ENCODE peak calls at places on chromosome 4, in six cellular contexts. W is transverse colon, O is H9, X is A549, Z is cardiac fibroblast, M is PC-9. U is an unnamed sample.

GRCh38 chr4:81635128-81635527 is 163.4 kb upstream of the RASGEF1B start:
- DNase-seq in O (no peak), Z (no peak), X (no peak), W (no peak), M (no peak), U (no peak)

GRCh38 chr4:36758312-36758690 is 476.9 kb downstream of the DTHD1 start:
- DNase-seq in X (no peak), O (no peak), M (no peak), Z (no peak), W (no peak), U (no peak)

GRCh38 chr4:90080116-90080515 is 47.1 kb upstream of the CCSER1 start:
- DNase-seq in X (no peak), Z (no peak), M (no peak), O (no peak), W (no peak), U (no peak)

GRCh38 chr4:78227411-78228057 is 170.4 kb downstream of the FRAS1 start:
- DNase-seq in O (no peak), M (no peak), Z (no peak), X (no peak), W (no peak), U (no peak)

GRCh38 chr4:123114915-123115756 is 192.7 kb upstream of the NUDT6 start:
- DNase-seq in W (no peak), Z (no peak), O (peak; percentile 63), M (no peak), X (no peak), U (no peak)

GRCh38 chr4:54098375-54098774 is 1.6 kb upstream of the GSX2 start:
- DNase-seq in Z (no peak), M (no peak), O (no peak), W (no peak), X (no peak), U (no peak)

GRCh38 chr4:10625130-10625529 is 59.4 kb downstream of the CLNK start:
- DNase-seq in X (no peak), O (no peak), M (no peak), Z (no peak), W (no peak), U (no peak)

GRCh38 chr4:153223935-153224334 is 19.7 kb downstream of the TRIM2 start:
- DNase-seq in M (peak; percentile 65), W (no peak), Z (peak; percentile 38), X (no peak), O (no peak), U (no peak)

GRCh38 chr4:93480452-93480851 is 348.1 kb upstream of the ATOH1 start:
- DNase-seq in M (no peak), O (no peak), Z (no peak), W (no peak), X (no peak), U (no peak)

GRCh38 chr4:168484626-168485025 is 4.3 kb upstream of the DDX60L start:
- DNase-seq in Z (peak; percentile 71), O (no peak), M (peak; percentile 32), W (no peak), X (no peak), U (no peak)

DNA sequence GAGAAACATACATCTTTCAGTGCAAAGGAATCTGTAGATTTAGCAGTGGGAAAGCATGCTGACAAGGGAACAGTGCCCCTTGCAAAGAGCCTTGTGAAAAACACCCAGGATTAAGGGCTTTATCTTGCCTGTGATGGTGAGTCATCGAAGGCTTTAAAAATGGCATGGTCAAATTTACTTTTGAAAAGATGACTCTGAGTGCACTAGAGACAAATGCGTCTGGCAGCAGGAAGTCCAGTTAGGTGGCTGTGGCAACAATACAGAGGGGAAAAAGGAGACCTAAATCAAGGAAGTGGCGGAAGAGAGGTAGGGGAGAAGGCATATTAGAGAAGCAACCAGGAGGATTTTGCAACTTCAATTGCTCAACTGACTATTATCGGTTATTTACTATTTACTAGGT is 472.6 kb upstream of the CPEB2 start:
- DNase-seq in W (no peak), X (peak; percentile 18), O (peak; percentile 42), Z (peak; percentile 20), M (peak; percentile 5), U (no peak)
- TF ChIP-seq CTCF in W (no peak), X (no peak), O (no peak), Z (no peak), M (no peak), U (no peak)

GRCh38 chr4:14752341-14753046 is 249.8 kb upstream of the CPEB2 start:
- DNase-seq in X (no peak), M (no peak), Z (no peak), O (no peak), W (no peak), U (no peak)

GRCh38 chr4:14744346-14744745 is 257.9 kb upstream of the CPEB2 start:
- DNase-seq in O (peak; percentile 37), Z (no peak), W (no peak), M (no peak), X (no peak), U (no peak)

GRCh38 chr4:14749910-14750309 is 252.4 kb upstream of the CPEB2 start:
- DNase-seq in W (peak; percentile 28), M (peak; percentile 29), X (peak; percentile 44), Z (peak; percentile 29), O (peak; percentile 46), U (no peak)
- TF ChIP-seq CTCF in W (peak; percentile 50), M (peak; percentile 51), X (no peak), Z (peak; percentile 29), O (peak; percentile 51), U (no peak)

GRCh38 chr4:32775049-32775448 is 2054.9 kb downstream of the PCDH7 start:
- DNase-seq in W (no peak), M (no peak), X (peak; percentile 32), Z (peak; percentile 50), O (peak; percentile 46), U (peak; percentile 19)
- TF ChIP-seq CTCF in W (peak; percentile 37), M (peak; percentile 29), X (peak; percentile 6), Z (no peak), O (peak; percentile 74), U (no peak)

GRCh38 chr4:128810871-128811570 is 1.5 kb downstream of the JADE1 start:
- DNase-seq in W (peak; percentile 85), Z (peak; percentile 90), M (peak; percentile 89), O (peak; percentile 98), X (peak; percentile 88), U (peak; percentile 91)
- TF ChIP-seq CTCF in W (no peak), Z (no peak), M (no peak), O (peak; percentile 8), X (no peak), U (no peak)

DNA sequence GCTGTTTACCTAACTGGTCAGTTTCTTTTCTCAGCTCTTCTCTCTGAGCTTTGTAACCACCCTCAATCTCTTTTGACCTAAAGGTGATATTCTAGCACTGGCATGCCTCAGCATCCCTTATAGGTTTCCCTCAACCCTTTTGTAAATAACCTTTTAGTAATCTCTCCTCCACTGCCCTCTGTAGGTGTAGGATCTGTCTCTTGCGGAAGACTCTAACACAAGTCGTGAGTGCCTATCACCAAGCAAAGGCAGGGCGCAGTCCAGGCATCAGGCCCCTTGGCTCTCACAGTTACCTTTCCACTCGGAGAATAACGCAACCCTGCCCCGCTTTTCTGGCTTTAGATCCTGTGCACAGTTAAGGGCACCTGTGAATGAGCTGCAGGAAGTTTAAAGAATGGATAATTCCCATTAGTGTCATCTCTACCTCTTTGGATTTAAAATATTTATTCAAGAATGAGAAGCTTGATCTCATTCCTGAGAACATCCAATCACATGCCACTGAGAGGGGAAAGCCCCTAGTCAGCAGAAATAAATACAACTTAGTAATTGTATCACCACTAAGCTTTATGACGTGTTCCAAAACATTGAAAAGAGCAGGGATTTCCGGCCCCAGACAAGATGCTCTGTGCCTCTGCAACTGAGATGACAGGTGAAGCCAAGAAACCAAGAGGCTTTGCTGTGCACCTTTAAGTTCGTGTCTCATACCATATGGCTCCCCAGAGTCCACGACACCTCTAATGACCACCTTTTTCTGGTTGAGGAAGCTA is 58.8 kb downstream of the SPINK2 start:
- DNase-seq in W (no peak), O (no peak), M (no peak), X (no peak), Z (no peak), U (no peak)
- TF ChIP-seq CTCF in W (no peak), O (peak; percentile 23), M (no peak), X (no peak), Z (no peak), U (no peak)

GRCh38 chr4:86523333-86523732 is 70.8 kb upstream of the PTPN13 start:
- DNase-seq in W (no peak), Z (no peak), X (no peak), M (no peak), O (no peak), U (no peak)
- TF ChIP-seq CTCF in W (no peak), Z (no peak), X (no peak), M (no peak), O (no peak), U (no peak)

DNA sequence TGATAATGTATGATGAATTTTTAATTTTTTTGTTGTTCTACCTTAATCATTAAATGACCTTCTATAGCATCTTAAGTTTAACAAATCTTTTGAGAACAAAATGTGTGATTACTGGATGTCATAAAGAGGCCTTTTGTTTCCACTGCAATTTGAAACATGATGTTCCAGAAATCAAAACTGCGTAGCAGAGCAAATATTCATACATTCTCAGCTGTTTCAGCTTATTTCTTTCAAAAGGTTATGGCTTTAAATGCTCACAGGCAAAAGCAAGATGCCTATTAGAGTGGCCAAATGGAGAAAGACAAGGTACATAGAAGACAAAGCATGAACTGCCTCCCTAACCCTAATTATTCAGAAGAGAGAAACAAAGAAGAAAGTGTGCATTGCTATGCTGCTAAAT is 233.0 kb upstream of the SLC7A11 start:
- DNase-seq in X (no peak), M (no peak), O (no peak), W (no peak), Z (no peak), U (no peak)
- TF ChIP-seq CTCF in X (no peak), M (no peak), O (no peak), W (no peak), Z (no peak), U (no peak)

GRCh38 chr4:56723201-56723605 is 42.1 kb upstream of the HOPX start:
- DNase-seq in Z (no peak), X (no peak), M (no peak), O (no peak), W (no peak), U (no peak)

GRCh38 chr4:56730097-56730496 is 49.0 kb upstream of the HOPX start:
- DNase-seq in X (no peak), W (no peak), Z (no peak), M (no peak), O (no peak), U (no peak)

GRCh38 chr4:56728512-56728911 is 47.4 kb upstream of the HOPX start:
- DNase-seq in Z (peak; percentile 96), M (no peak), X (peak; percentile 11), W (peak; percentile 91), O (no peak), U (peak; percentile 59)

GRCh38 chr4:56723831-56724230 is 42.7 kb upstream of the HOPX start:
- DNase-seq in M (no peak), O (no peak), Z (no peak), X (no peak), W (no peak), U (no peak)

GRCh38 chr4:56727150-56727549 is 46.1 kb upstream of the HOPX start:
- DNase-seq in X (no peak), W (no peak), O (no peak), M (no peak), Z (peak; percentile 29), U (no peak)
- TF ChIP-seq CTCF in X (no peak), W (no peak), O (peak; percentile 32), M (no peak), Z (no peak), U (no peak)

DNA sequence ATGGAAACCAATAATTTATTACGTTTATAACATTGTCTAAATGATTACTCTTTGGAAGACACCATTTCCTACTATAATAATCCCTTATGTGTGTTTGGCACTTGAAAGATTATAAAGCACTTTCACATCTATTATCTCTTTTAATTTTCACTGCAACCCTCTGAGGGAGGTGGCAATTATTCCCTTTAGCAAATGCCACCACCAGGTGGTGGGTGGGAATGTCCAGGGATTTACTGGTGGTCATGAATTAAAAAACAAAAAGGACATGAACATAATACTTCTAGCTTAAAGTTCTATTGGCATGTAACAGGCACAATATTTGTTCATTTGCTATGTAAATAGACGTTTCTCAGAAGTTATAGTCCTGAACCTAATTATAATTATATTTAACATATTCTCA is 1.2 kb upstream of the MGARP start:
- DNase-seq in Z (no peak), X (peak; percentile 14), O (no peak), W (no peak), M (no peak), U (no peak)
- TF ChIP-seq CTCF in Z (peak; percentile 7), X (peak; percentile 13), O (peak; percentile 45), W (no peak), M (peak; percentile 31), U (no peak)

U was measured in Caco-2.